ENCODE peak calls at places on chromosomes 16 and 17, in seven cellular contexts. H, Y, J, F, U, Z and M are unnamed samples.

GRCh38 chr16:46555981-46556380 is 65.2 kb downstream of the SHCBP1 start:
- DNase-seq in J (no peak), U (no peak), Z (no peak), F (peak; percentile 4), Y (peak; percentile 11), H (no peak), M (no peak)

GRCh38 chr16:87560428-87561199 is 41.7 kb upstream of the JPH3 start:
- DNase-seq in F (no peak), U (no peak), Z (peak; percentile 20), Y (no peak), H (peak; percentile 36), J (peak; percentile 61), M (no peak)

GRCh38 chr17:78528541-78528940 is 48.7 kb downstream of the DNAH17 start:
- DNase-seq in U (no peak), J (no peak), Z (no peak), H (no peak), F (no peak), Y (no peak), M (no peak)

GRCh38 chr16:53743149-53743566 is 39.2 kb downstream of the FTO start:
- DNase-seq in Z (peak; percentile 7), U (no peak), J (no peak), F (no peak), H (peak; percentile 52), Y (peak; percentile 39), M (no peak)

GRCh38 chr17:82957961-82958491 is 118.2 kb upstream of the ZNF750 start:
- DNase-seq in F (no peak), Z (no peak), U (peak; percentile 37), Y (no peak), H (no peak), J (no peak), M (no peak)

GRCh38 chr17:37082461-37082860 is 133.7 kb downstream of the AATF start:
- DNase-seq in U (no peak), H (no peak), F (no peak), J (no peak), Y (no peak), Z (no peak), M (no peak)

GRCh38 chr17:69643686-69644085 is 229.2 kb downstream of the MAP2K6 start:
- DNase-seq in U (no peak), Z (no peak), J (no peak), H (no peak), F (no peak), Y (no peak), M (no peak)

GRCh38 chr16:14409563-14409962 is 220.5 kb downstream of the PARN start:
- DNase-seq in F (peak; percentile 95), U (no peak), H (peak; percentile 71), Z (peak; percentile 14), Y (peak; percentile 88), J (peak; percentile 74), M (no peak)

GRCh38 chr17:19663097-19663496 is 14.5 kb downstream of the ALDH3A2 start:
- DNase-seq in Z (no peak), Y (no peak), J (no peak), U (no peak), F (no peak), H (no peak), M (no peak)

GRCh38 chr17:46216682-46217081 is 23.5 kb upstream of the KANSL1 start:
- DNase-seq in Z (no peak), F (no peak), U (no peak), J (no peak), H (no peak), Y (no peak), M (no peak)

GRCh38 chr16:75624921-75625334 is 1.8 kb upstream of the ADAT1 start:
- DNase-seq in U (no peak), Z (no peak), J (no peak), F (no peak), H (peak; percentile 71), Y (peak; percentile 71), M (no peak)

GRCh38 chr16:54098247-54098646 is 188.3 kb downstream of the IRX3 start:
- DNase-seq in U (no peak), J (no peak), Z (no peak), Y (no peak), F (no peak), H (no peak), M (no peak)

GRCh38 chr17:17888821-17889220 is 52.0 kb upstream of the SREBF1 start:
- DNase-seq in F (no peak), Y (no peak), J (no peak), U (no peak), Z (no peak), H (no peak), M (no peak)

GRCh38 chr16:20814761-20815160 is 8.4 kb downstream of the REXO5 start:
- DNase-seq in Z (no peak), Y (no peak), J (no peak), H (no peak), U (no peak), F (no peak), M (peak; percentile 45)

GRCh38 chr16:28087675-28088285 is 24.3 kb upstream of the GSG1L start:
- DNase-seq in F (no peak), Y (no peak), U (no peak), H (no peak), Z (no peak), J (no peak), M (no peak)

GRCh38 chr16:89257281-89257731 is 39.8 kb downstream of the ZNF778 start:
- DNase-seq in J (peak; percentile 63), Y (no peak), H (peak; percentile 69), F (no peak), Z (no peak), U (no peak), M (no peak)

GRCh38 chr16:7227193-7227825 is 105.3 kb upstream of the RBFOX1 start:
- DNase-seq in J (no peak), Y (no peak), H (peak; percentile 2), F (no peak), U (no peak), Z (no peak), M (no peak)

GRCh38 chr17:80816241-80817103 is 175.2 kb upstream of the CHMP6 start:
- DNase-seq in Z (no peak), U (peak; percentile 45), F (no peak), H (no peak), J (no peak), Y (no peak), M (no peak)

GRCh38 chr16:53209489-53209888 is 154.7 kb downstream of the CHD9 start:
- DNase-seq in J (no peak), Z (no peak), F (no peak), Y (no peak), H (no peak), U (no peak), M (no peak)

GRCh38 chr16:72129976-72130656 is 36.5 kb downstream of the DHX38 start:
- DNase-seq in H (no peak), U (no peak), Z (no peak), Y (no peak), J (no peak), F (no peak), M (no peak)